ENCODE peak calls at places on chromosomes 11 and 22, in five cellular contexts. S is psoas muscle, E is ascending aorta, I is GM23248, V is Peyer's patch. H is an unnamed sample.

GRCh38 chr22:24976442-24977218 is 24.1 kb downstream of the KIAA1671 start:
- DNase-seq in I (no peak), V (no peak), S (no peak), E (no peak), H (no peak)

GRCh38 chr22:50526849-50527801 is 1.7 kb upstream of the SCO2 start:
- DNase-seq in E (no peak), V (no peak), I (no peak), S (peak; percentile 58), H (peak; percentile 93)

GRCh38 chr11:706439-706956 is 467 bp downstream of the EPS8L2 start:
- DNase-seq in S (peak; percentile 63), I (peak; percentile 87), E (peak; percentile 86), V (peak; percentile 73), H (peak; percentile 82)

GRCh38 chr11:38543311-38543710 is 1945.3 kb upstream of the RAG2 start:
- DNase-seq in E (no peak), I (no peak), V (no peak), S (no peak), H (no peak)

GRCh38 chr11:116778556-116778955 is 5.8 kb upstream of the BUD13 start:
- DNase-seq in S (no peak), E (no peak), V (no peak), I (no peak), H (no peak)

GRCh38 chr11:34055218-34056000 is 3.9 kb downstream of the CAPRIN1 start:
- DNase-seq in S (no peak), E (no peak), V (no peak), I (no peak), H (no peak)

GRCh38 chr11:68003846-68004550 is at the start of gene UNC93B1:
- DNase-seq in I (peak; percentile 87), S (peak; percentile 91), E (peak; percentile 94), V (peak; percentile 95), H (peak; percentile 93)

GRCh38 chr11:100824041-100824440 is 137.0 kb downstream of the ARHGAP42 start:
- DNase-seq in E (no peak), I (no peak), S (no peak), V (no peak), H (no peak)

GRCh38 chr11:66818231-66818955 is 24.8 kb upstream of the RCE1 start:
- DNase-seq in V (no peak), S (no peak), I (no peak), E (no peak), H (no peak)

GRCh38 chr11:129377739-129378138 is 2.1 kb downstream of the BARX2 start:
- DNase-seq in V (no peak), S (no peak), I (no peak), E (no peak), H (no peak)

GRCh38 chr11:63769044-63769718 is 606 bp upstream of the ZFTA start:
- DNase-seq in I (peak; percentile 74), E (peak; percentile 69), S (peak; percentile 52), V (peak; percentile 53), H (peak; percentile 80)

GRCh38 chr11:103202048-103202651 is 92.9 kb downstream of the DYNC2H1 start:
- DNase-seq in V (no peak), I (peak; percentile 66), S (no peak), E (no peak), H (peak; percentile 1)

GRCh38 chr11:120509346-120510053 is 2.0 kb upstream of the GRIK4 start:
- DNase-seq in S (no peak), E (no peak), I (peak; percentile 33), V (no peak), H (no peak)

GRCh38 chr11:128285313-128285712 is 302.0 kb downstream of the ETS1 start:
- DNase-seq in V (no peak), E (no peak), I (no peak), S (no peak), H (no peak)

GRCh38 chr11:11620966-11621880 is 582 bp downstream of the GALNT18 start:
- DNase-seq in V (no peak), I (peak; percentile 82), S (peak; percentile 37), E (peak; percentile 71), H (peak; percentile 67)

GRCh38 chr11:41085123-41085522 is 374.3 kb downstream of the LRRC4C start:
- DNase-seq in S (no peak), I (no peak), E (no peak), V (no peak), H (no peak)

GRCh38 chr22:40412441-40412840 is 42.0 kb downstream of the SGSM3 start:
- DNase-seq in V (no peak), I (no peak), S (no peak), E (no peak), H (no peak)
- H3K4me3 ChIP-seq in V (no peak overlapping the region), I (no peak overlapping the region), S (no peak overlapping the region), E (no peak overlapping the region), H (no peak overlapping the region)

DNA sequence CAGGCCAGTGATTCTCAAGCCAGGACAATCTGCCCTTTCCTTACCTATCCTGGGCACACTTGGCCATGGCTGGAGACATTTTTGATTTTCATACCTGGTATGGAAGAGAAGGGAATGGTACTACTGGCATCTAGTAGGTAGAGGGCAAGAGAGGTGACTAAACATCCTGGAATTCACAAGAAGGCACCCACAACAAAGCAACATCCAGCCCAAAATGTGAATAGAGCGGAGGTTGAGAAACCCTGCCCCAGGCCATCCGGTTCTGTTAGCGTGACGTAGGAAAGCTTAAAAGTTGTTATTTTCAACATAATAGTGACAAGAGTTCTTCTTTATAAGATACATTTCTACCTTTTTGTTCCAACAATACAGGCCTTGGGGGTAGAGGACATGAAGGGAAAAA is 114.9 kb upstream of the ALX4 start:
- DNase-seq in E (no peak), S (no peak), I (no peak), V (no peak), H (no peak)
- H3K27me3 ChIP-seq in E (no peaks in the 10 kb centered on the region), S (peaks cover 17% of the 10 kb centered on the region), I (peaks cover 16% of the 10 kb centered on the region), V (no peaks in the 10 kb centered on the region), H (peaks cover 2% of the 10 kb centered on the region)

DNA sequence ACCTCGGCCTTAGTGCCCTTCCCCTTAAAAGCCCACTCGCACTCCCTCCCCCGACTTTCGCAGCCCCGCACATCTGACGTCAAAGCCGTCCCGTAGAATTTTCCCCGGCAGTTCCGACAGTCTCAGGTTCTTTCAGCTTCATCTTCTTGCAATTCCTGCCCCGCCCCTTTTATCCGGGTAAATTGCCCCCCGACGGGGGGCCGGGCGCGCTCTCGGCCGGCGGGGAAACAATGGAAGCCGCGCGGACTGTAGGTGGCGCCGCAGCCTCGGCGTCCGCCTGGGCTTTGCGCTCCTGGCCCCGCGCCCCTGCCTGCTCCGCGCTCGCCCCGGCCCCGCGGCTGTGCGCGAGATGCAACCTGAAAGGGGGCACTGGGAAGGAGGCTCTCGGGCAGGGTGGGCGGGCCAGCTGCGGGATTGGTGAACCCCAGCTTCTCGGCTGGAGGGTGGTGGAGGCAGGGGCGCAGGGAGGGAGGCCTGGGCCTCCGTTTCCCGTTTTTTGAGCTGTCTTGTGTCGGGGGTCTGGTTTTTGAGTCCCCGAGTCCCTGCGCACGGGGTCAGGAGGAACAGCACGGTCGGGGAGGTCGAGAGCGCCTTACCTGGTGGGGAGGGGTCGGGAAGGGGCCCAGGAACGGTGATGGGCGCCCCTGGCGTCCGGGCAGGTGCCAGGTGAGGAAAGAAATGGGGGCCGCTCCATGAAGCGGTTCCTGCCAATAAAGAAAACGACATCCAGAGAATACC is 855 bp upstream of the FGF19 start:
- DNase-seq in S (no peak), E (no peak), I (peak; percentile 51), V (no peak), H (peak; percentile 96)
- H3K4me3 ChIP-seq in S (peak overlapping the region; percentile 11), E (peak overlapping the region; percentile 40), I (peak overlapping the region; percentile 27), V (no peak overlapping the region), H (peak overlapping the region; percentile 81)

GRCh38 chr11:31805037-31805628 is 6.0 kb downstream of the PAX6 start:
- DNase-seq in I (no peak), S (no peak), E (no peak), V (peak; percentile 32), H (peak; percentile 85)
- H3K27me3 ChIP-seq in I (peaks cover 97% of the 10 kb centered on the region), S (peaks cover 100% of the 10 kb centered on the region), E (peaks cover 71% of the 10 kb centered on the region), V (peaks cover 89% of the 10 kb centered on the region), H (peaks cover 100% of the 10 kb centered on the region)

GRCh38 chr11:94993400-94993943 is 20.0 kb downstream of the KDM4D start:
- DNase-seq in E (no peak), S (no peak), I (no peak), V (no peak), H (no peak)

GRCh38 chr11:94998285-94998684 is 24.8 kb downstream of the KDM4D start:
- DNase-seq in E (no peak), S (no peak), I (no peak), V (no peak), H (no peak)

GRCh38 chr11:94997437-94997836 is 23.9 kb downstream of the KDM4D start:
- DNase-seq in S (no peak), I (no peak), E (no peak), V (no peak), H (peak; percentile 29)
- H3K4me3 ChIP-seq in S (no peak overlapping the region), I (no peak overlapping the region), E (no peak overlapping the region), V (no peak overlapping the region), H (no peak overlapping the region)

GRCh38 chr11:2259466-2259830 is 10.9 kb downstream of the ASCL2 start:
- DNase-seq in V (no peak), S (no peak), I (no peak), E (peak; percentile 52), H (peak; percentile 42)
- H3K27me3 ChIP-seq in V (no peaks in the 10 kb centered on the region), S (peaks cover 49% of the 10 kb centered on the region), I (peaks cover 7% of the 10 kb centered on the region), E (no peaks in the 10 kb centered on the region), H (peaks cover 3% of the 10 kb centered on the region)

DNA sequence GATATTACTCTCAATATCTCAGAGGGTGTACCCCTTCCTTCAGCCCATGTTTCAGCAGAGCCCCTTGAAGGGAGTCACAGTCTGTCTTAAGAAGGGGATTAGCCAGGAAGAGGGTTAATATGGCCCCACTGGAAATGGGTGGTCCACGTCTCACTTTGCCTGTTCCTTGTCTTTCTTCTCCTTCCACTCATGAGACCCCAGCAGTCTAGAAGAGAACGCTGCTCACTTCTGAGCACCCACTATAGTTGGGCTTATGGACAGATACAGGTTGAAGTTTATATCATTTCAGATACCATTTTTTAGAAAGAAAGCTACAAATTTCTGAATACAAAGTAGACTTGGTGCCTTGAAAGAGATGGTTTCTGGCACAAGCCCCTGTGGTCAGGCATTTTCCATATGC is 139.3 kb upstream of the API5 start:
- DNase-seq in S (no peak), V (no peak), I (no peak), E (no peak), H (no peak)
- H3K4me3 ChIP-seq in S (no peak overlapping the region), V (no peak overlapping the region), I (no peak overlapping the region), E (no peak overlapping the region), H (no peak overlapping the region)

DNA sequence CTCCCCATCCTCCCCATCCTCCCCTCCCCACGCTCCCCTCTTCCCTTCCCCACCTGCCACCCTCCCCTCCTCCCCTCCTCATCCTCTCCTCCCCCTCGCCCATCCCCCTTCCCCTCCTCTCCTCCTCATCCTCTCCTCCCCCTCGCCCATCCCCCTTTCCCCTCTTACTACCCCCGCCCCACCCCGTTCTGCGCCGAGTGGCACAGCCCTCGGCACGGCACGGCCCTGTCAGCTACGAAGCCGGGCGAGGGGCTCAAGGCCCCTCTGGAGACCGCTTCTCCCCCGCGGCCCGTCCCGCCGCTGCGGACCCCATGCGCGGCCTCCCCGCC is 449.9 kb downstream of the OPCML start:
- DNase-seq in S (peak; percentile 34), E (no peak), I (no peak), V (peak; percentile 65), H (no peak)
- H3K27me3 ChIP-seq in S (peaks cover 41% of the 10 kb centered on the region), E (no peaks in the 10 kb centered on the region), I (peaks cover 64% of the 10 kb centered on the region), V (no peaks in the 10 kb centered on the region), H (peaks cover 11% of the 10 kb centered on the region)